ENCODE peak calls at places on chromosome 1, in five cellular contexts. O is mucosa of descending colon, M is ovary, Y is body of pancreas, N is OCI-LY7. J is an unnamed sample.

GRCh38 chr1:202018476-202019234 is 8.3 kb downstream of the ELF3 start:
- DNase-seq in O (peak; percentile 91), M (no peak), Y (peak; percentile 97), N (no peak), J (no peak)

GRCh38 chr1:38475624-38476005 is 384.0 kb downstream of the RRAGC start:
- DNase-seq in O (no peak), M (no peak), Y (no peak), N (no peak), J (no peak)

GRCh38 chr1:185961664-185962063 is 227.5 kb downstream of the HMCN1 start:
- DNase-seq in O (no peak), M (no peak), Y (no peak), N (no peak), J (no peak)

GRCh38 chr1:41122851-41123518 is 101.5 kb upstream of the SLFNL1 start:
- DNase-seq in O (no peak), M (no peak), Y (peak; percentile 36), N (peak; percentile 17), J (peak; percentile 17)

GRCh38 chr1:36420409-36420808 is 22.7 kb upstream of the LSM10 start:
- DNase-seq in O (no peak), M (peak; percentile 40), Y (no peak), N (no peak), J (no peak)

GRCh38 chr1:110556471-110556807 is 37.5 kb upstream of the KCNA10 start:
- DNase-seq in O (no peak), M (no peak), Y (no peak), N (no peak), J (no peak)

GRCh38 chr1:246726881-246727280 is 2.7 kb downstream of the SCCPDH start:
- DNase-seq in O (no peak), M (no peak), Y (no peak), N (no peak), J (no peak)

GRCh38 chr1:151189638-151190445 is at the start of gene VPS72:
- DNase-seq in O (peak; percentile 90), M (peak; percentile 82), Y (peak; percentile 87), N (peak; percentile 94), J (peak; percentile 94)

GRCh38 chr1:6870086-6870485 is 84.8 kb downstream of the CAMTA1 start:
- DNase-seq in O (no peak), M (no peak), Y (no peak), N (no peak), J (no peak)

GRCh38 chr1:26387447-26387846 is 14.9 kb upstream of the ZNF683 start:
- DNase-seq in O (no peak), M (no peak), Y (no peak), N (no peak), J (no peak)

GRCh38 chr1:35642472-35642955 is 1.2 kb upstream of the PSMB2 start:
- DNase-seq in O (no peak), M (no peak), Y (no peak), N (peak; percentile 25), J (no peak)

GRCh38 chr1:196438324-196438723 is 169.9 kb downstream of the KCNT2 start:
- DNase-seq in O (no peak), M (no peak), Y (no peak), N (no peak), J (no peak)

GRCh38 chr1:231040800-231041704 is 998 bp upstream of the FAM89A start:
- DNase-seq in O (no peak), M (peak; percentile 53), Y (peak; percentile 44), N (no peak), J (no peak)

GRCh38 chr1:89978763-89979162 is 16.1 kb upstream of the ZNF326 start:
- DNase-seq in O (no peak), M (no peak), Y (no peak), N (no peak), J (no peak)

GRCh38 chr1:115495603-115496002 is 146.2 kb upstream of the VANGL1 start:
- DNase-seq in O (no peak), M (no peak), Y (no peak), N (no peak), J (no peak)

GRCh38 chr1:162562452-162562828 is 918 bp downstream of the UAP1 start:
- DNase-seq in O (no peak), M (no peak), Y (peak; percentile 26), N (no peak), J (peak; percentile 40)

GRCh38 chr1:198605426-198605825 is 33.4 kb upstream of the PTPRC start:
- DNase-seq in O (no peak), M (no peak), Y (no peak), N (peak; percentile 47), J (no peak)

GRCh38 chr1:2595812-2596529 is 9.4 kb downstream of the PRXL2B start:
- DNase-seq in O (peak; percentile 40), M (no peak), Y (no peak), N (no peak), J (no peak)

GRCh38 chr1:207030522-207031009 is 2.0 kb downstream of the C1orf116 start:
- DNase-seq in O (no peak), M (no peak), Y (no peak), N (no peak), J (peak; percentile 38)

GRCh38 chr1:182368903-182369302 is 22.7 kb downstream of the GLUL start:
- DNase-seq in O (no peak), M (no peak), Y (no peak), N (no peak), J (peak; percentile 17)

GRCh38 chr1:209040351-209040750 is 543.2 kb upstream of the CAMK1G start:
- DNase-seq in O (no peak), M (no peak), Y (no peak), N (no peak), J (no peak)

GRCh38 chr1:33163621-33164071 is 18.2 kb downstream of the TRIM62 start:
- DNase-seq in O (no peak), M (no peak), Y (no peak), N (no peak), J (no peak)

GRCh38 chr1:152348447-152348846 is 11.4 kb downstream of the FLG2 start:
- DNase-seq in O (no peak), M (no peak), Y (no peak), N (peak; percentile 1), J (peak; percentile 5)
- TF ChIP-seq CTCF in O (no peak), M (no peak), Y (no peak), N (peak; percentile 67), J (peak; percentile 3)

GRCh38 chr1:12125422-12126355 is 41.1 kb upstream of the TNFRSF1B start:
- DNase-seq in O (no peak), M (no peak), Y (no peak), N (no peak), J (no peak)
- H3K4me3 ChIP-seq in O (no peak overlapping the region), M (no peak overlapping the region), Y (no peak overlapping the region), N (no peak overlapping the region), J (no peak overlapping the region)

GRCh38 chr1:179588425-179589024 is 3.1 kb upstream of the TDRD5 start:
- DNase-seq in O (no peak), M (no peak), Y (no peak), N (no peak), J (no peak)

GRCh38 chr1:179590671-179591070 is 961 bp upstream of the TDRD5 start:
- DNase-seq in O (no peak), M (no peak), Y (no peak), N (no peak), J (no peak)

GRCh38 chr1:179591253-179591591 is 410 bp upstream of the TDRD5 start:
- DNase-seq in O (no peak), M (no peak), Y (no peak), N (no peak), J (no peak)

GRCh38 chr1:179589524-179589923 is 2.1 kb upstream of the TDRD5 start:
- DNase-seq in O (no peak), M (no peak), Y (no peak), N (no peak), J (no peak)

DNA sequence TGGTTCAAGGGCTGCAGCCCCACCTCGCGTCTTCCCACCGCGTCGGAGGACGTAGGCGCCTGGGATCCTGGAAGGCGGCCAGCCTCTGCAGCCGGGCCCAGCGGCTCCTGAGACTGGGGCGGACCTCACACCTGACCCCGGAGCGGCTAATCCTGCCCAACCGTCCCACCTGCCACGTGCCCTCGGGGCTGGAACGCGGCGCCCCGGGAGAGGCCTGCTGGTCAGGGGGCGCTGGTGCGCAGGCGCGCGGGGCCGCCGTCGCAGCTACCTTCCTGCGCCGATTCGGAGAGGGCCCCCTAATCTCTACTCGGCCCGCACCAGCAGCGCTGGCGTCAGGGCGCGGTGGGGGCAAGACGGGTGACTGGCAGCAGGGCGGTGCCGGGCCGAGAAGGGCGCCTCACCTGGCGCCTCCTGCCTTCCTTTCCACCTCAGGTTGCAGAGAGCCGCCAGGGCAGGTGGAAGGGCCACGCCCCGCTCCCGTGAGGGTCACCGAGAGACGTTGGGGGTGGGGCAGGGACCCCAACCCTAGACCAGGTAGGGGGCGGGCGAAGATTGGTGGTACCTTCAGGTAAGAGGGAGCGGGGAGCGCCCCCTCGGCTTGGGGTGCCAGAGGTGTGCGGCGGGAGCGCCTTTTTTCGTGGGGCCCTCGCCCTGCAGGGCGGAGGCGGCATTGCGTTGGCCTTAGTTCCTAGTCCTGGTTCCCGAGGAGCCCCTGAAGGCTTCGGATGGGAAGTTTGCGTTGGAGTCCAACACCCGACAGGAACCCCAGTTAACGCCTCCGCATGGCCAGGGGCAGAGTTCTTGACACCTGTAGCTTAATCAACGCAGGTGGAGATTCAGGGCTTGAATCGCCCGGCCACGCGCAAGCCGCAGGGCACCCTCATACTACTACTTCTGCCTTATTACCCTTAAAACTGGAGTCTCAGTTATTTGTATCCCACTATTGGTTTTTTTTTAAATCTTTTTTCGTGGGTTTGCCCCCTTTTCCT is at the start of gene TDRD5:
- DNase-seq in O (peak; percentile 77), M (no peak), Y (peak; percentile 59), N (no peak), J (no peak)
- TF ChIP-seq CTCF in O (no peak), M (no peak), Y (peak; percentile 3), N (no peak), J (no peak)

GRCh38 chr1:15835741-15836510 is 11.6 kb upstream of the SPEN start:
- DNase-seq in O (peak; percentile 100), M (peak; percentile 100), Y (peak; percentile 100), N (peak; percentile 99), J (peak; percentile 100)

GRCh38 chr1:15838721-15839120 is 8.8 kb upstream of the SPEN start:
- DNase-seq in O (no peak), M (no peak), Y (no peak), N (no peak), J (no peak)

GRCh38 chr1:15837931-15838330 is 9.6 kb upstream of the SPEN start:
- DNase-seq in O (no peak), M (no peak), Y (no peak), N (no peak), J (no peak)

GRCh38 chr1:15835205-15835740 is 12.2 kb upstream of the SPEN start:
- DNase-seq in O (no peak), M (no peak), Y (no peak), N (no peak), J (no peak)

DNA sequence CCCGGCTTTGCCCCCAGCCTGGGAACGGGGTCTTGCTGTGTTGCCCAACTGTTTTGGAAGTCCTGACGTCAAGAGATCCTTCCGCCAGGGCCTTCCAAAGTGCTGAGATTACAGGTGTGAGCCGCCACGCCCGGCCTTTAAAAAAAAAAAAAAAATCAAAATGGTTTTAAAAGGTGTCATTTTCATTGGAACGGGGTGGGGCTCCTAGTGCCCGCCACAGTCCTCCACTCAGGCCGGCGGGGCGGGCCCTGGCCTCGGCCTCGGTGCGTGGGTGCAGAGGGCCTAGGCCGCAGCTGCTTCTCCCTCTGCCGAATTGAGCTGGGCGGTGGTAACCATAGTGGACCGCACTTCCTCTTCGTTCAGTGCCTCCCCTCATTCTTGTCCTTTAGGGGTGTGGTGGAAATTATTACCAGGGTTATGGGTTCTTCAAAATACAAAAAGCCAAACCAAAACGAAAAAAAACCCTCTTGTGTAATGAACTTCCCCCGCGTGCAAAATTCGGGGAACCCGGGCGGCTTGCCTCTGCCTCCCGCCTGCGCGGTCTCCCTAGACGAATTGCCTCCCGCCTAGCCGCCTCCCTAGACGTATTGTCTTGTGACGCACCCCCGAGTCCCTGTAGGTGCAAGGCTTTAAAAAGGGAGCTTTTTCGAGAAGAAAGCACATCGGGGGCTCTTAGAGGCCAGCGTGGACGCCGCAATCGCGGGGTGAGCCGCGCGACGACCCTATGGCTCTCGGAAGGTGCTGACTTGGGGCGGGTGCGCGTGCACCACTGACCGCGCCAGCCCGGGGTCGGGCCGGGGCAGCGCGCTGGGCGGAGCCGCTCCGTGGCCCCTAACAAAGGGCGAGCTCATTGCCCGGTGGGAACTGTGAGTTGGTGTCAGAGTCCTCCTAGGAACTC is 10.5 kb upstream of the SPEN start:
- DNase-seq in O (peak; percentile 81), M (peak; percentile 67), Y (no peak), N (peak; percentile 51), J (peak; percentile 75)
- H3K4me3 ChIP-seq in O (no peak overlapping the region), M (no peak overlapping the region), Y (no peak overlapping the region), N (peak overlapping the region; percentile 75), J (peak overlapping the region; percentile 80)